ENCODE peak calls at places on chromosome 17, in seven cellular contexts. W is right lobe of liver, N is A549, X is gastrocnemius medialis, K is spleen, C is suprapubic skin, I is sigmoid colon. O is an unnamed sample.

GRCh38 chr17:42413464-42414040 is 9.5 kb downstream of the CAVIN1 start:
- DNase-seq in W (no peak), N (no peak), X (no peak), K (no peak), C (no peak), I (no peak), O (no peak)

GRCh38 chr17:882827-883585 is 96.6 kb downstream of the NXN start:
- DNase-seq in W (peak; percentile 73), N (no peak), X (peak; percentile 92), K (no peak), C (peak; percentile 74), I (peak; percentile 93), O (no peak)

GRCh38 chr17:45782889-45783592 is 1.1 kb upstream of the CRHR1 start:
- DNase-seq in W (no peak), N (peak; percentile 58), X (no peak), K (no peak), C (no peak), I (no peak), O (no peak)

GRCh38 chr17:17823433-17824118 is 13.2 kb downstream of the SREBF1 start:
- DNase-seq in W (peak; percentile 95), N (peak; percentile 90), X (peak; percentile 93), K (peak; percentile 95), C (peak; percentile 89), I (peak; percentile 96), O (peak; percentile 80)

GRCh38 chr17:57519199-57519598 is 225.9 kb downstream of the CCDC182 start:
- DNase-seq in W (no peak), N (peak; percentile 48), X (no peak), K (no peak), C (no peak), I (no peak), O (no peak)

GRCh38 chr17:41327411-41328120 is 12.1 kb upstream of the KRTAP17-1 start:
- DNase-seq in W (no peak), N (no peak), X (no peak), K (no peak), C (no peak), I (no peak), O (no peak)

GRCh38 chr17:77884967-77885641 is 73.4 kb upstream of the TNRC6C start:
- DNase-seq in W (no peak), N (no peak), X (no peak), K (peak; percentile 58), C (no peak), I (no peak), O (no peak)

GRCh38 chr17:82864721-82865240 is 25.0 kb upstream of the ZNF750 start:
- DNase-seq in W (no peak), N (no peak), X (no peak), K (no peak), C (no peak), I (no peak), O (no peak)

GRCh38 chr17:879546-879945 is 97.4 kb downstream of the MRM3 start:
- DNase-seq in W (peak; percentile 78), N (peak; percentile 85), X (peak; percentile 79), K (peak; percentile 79), C (peak; percentile 79), I (peak; percentile 86), O (peak; percentile 76)

GRCh38 chr17:58513913-58514794 is at the start of gene MTMR4:
- DNase-seq in W (peak; percentile 92), N (peak; percentile 62), X (peak; percentile 72), K (peak; percentile 94), C (peak; percentile 88), I (peak; percentile 92), O (peak; percentile 68)

GRCh38 chr17:79415365-79415764 is 195.5 kb downstream of the RBFOX3 start:
- DNase-seq in W (no peak), N (no peak), X (no peak), K (no peak), C (no peak), I (no peak), O (no peak)

GRCh38 chr17:42027961-42028790 is 8.3 kb downstream of the NKIRAS2 start:
- DNase-seq in W (no peak), N (peak; percentile 71), X (no peak), K (no peak), C (no peak), I (no peak), O (no peak)

GRCh38 chr17:40909351-40909750 is 24.3 kb upstream of the KRT20 start:
- DNase-seq in W (peak; percentile 58), N (peak; percentile 92), X (peak; percentile 67), K (peak; percentile 85), C (peak; percentile 88), I (peak; percentile 89), O (peak; percentile 86)

GRCh38 chr17:63751806-63752205 is 10.2 kb upstream of the STRADA start:
- DNase-seq in W (no peak), N (no peak), X (no peak), K (no peak), C (no peak), I (no peak), O (no peak)

GRCh38 chr17:32019228-32019627 is 12.0 kb downstream of the LRRC37B start:
- DNase-seq in W (no peak), N (no peak), X (no peak), K (no peak), C (no peak), I (no peak), O (no peak)

GRCh38 chr17:32020943-32021617 is 13.9 kb downstream of the LRRC37B start:
- DNase-seq in W (no peak), N (no peak), X (no peak), K (no peak), C (no peak), I (no peak), O (no peak)

GRCh38 chr17:32021618-32021955 is 14.4 kb downstream of the LRRC37B start:
- DNase-seq in W (no peak), N (no peak), X (no peak), K (no peak), C (no peak), I (no peak), O (no peak)

GRCh38 chr17:32015245-32016013 is 8.2 kb downstream of the LRRC37B start:
- DNase-seq in W (no peak), N (peak; percentile 26), X (peak; percentile 76), K (peak; percentile 18), C (no peak), I (no peak), O (no peak)

DNA sequence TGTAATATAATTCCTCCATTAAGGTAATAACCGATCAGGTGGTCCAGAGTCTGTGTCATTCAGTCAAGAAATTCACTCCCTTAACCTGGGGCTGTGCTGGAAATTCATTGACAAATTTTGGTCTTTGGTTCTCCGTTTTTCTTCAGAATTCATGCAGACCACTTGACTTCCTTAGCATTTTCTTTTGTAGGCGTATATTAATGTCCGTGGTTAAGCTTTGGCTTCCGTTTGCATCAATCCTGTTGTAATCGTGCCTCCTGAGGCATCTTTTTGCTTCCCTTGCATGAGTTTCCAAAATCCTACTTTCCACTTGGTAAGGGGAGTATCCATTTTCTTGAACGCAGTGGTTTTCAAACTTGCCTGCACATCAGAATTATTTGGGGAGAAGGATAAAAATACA is 9.0 kb downstream of the LRRC37B start:
- DNase-seq in W (no peak), N (no peak), X (no peak), K (no peak), C (no peak), I (no peak), O (no peak)
- H3K4me3 ChIP-seq in W (no peak overlapping the region), N (no peak overlapping the region), X (no peak overlapping the region), K (no peak overlapping the region), C (no peak overlapping the region), I (no peak overlapping the region), O (no peak overlapping the region)

DNA sequence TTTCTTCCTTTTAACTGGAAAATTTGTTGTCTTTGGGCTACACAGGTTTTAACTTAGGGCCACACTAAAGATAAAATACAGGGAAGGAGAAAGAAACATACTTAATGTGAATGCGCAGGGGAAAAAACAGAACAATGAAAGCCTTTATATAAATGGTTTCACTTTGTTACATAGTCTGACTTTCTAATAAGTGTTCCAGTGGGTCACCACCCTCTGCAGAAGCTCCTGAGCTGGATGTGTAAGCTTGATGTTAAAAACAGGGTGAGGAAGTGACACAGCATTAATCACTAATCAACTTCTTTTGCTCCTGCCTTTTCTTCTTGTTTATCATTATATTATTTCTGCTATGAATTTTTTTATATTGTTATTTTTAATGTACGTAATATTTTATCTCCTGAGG is 445.6 kb upstream of the CA10 start:
- DNase-seq in W (no peak), N (no peak), X (no peak), K (no peak), C (no peak), I (no peak), O (no peak)
- TF ChIP-seq CTCF in W (no peak), N (no peak), X (no peak), K (no peak), C (no peak), I (no peak), O (no peak)

DNA sequence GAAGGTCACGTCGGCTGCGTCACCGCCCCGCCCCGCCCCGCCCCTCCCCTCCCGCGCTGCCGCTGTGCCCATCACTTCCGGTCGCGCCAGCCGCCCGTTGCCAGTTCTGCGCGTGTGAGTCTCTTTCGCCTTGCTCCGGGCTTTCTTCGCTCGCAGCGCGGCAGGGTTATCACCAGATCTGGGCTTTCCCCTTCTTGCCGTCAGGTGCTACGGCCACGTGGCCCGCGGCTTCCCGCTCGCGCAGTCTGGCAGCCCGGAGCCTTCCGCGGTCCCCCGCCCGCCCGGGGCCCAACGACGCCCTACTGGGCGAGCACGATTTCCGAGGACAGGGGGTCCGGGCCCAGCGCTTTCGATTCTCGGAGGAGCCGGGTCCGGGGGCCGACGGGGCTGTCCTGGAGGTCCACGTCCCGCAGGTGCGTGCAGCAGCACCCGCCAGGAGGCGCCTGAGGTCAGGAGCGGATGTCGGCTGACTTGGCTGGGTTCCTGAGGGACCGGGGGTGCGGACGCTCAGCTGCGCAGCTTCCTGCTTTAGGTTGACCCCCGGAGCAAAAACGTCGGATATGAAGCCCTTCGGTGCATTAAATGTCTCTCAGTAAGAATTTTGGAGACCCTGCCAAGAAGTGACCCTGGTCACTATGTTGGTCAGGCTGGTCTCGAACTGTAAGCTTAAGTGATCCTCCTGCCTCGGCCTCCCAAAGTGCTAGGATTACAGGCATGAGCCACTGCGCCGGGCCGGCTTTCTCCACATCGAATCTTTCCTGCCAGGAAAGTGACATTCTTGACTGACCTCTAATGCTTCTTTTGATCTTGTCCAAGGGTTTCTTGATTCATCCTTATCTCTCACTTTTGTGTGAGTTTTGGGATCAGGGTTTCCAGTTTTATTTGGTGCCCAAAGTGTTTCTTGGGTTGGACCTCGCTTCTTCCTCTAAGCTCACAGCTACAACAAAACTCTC is at the start of gene METTL23:
- DNase-seq in W (peak; percentile 89), N (peak; percentile 81), X (peak; percentile 87), K (peak; percentile 97), C (peak; percentile 92), I (peak; percentile 95), O (peak; percentile 97)
- TF ChIP-seq POLR2A in W (no peak), N (peak; percentile 74), X (peak; percentile 77), K (no peak), C (no peak), I (no peak), O (no peak)

GRCh38 chr17:81551458-81552243 is 502 bp downstream of the FAAP100 start:
- DNase-seq in W (peak; percentile 75), N (peak; percentile 46), X (peak; percentile 37), K (peak; percentile 85), C (no peak), I (no peak), O (no peak)

GRCh38 chr17:81556175-81556691 is 4.1 kb upstream of the FAAP100 start:
- DNase-seq in W (no peak), N (peak; percentile 64), X (peak; percentile 81), K (no peak), C (no peak), I (no peak), O (no peak)

GRCh38 chr17:81552244-81553017 is at the start of gene FAAP100:
- DNase-seq in W (peak; percentile 86), N (peak; percentile 89), X (peak; percentile 71), K (peak; percentile 95), C (peak; percentile 84), I (peak; percentile 85), O (peak; percentile 95)

GRCh38 chr17:81553018-81553615 is 964 bp upstream of the FAAP100 start:
- DNase-seq in W (no peak), N (peak; percentile 92), X (peak; percentile 69), K (peak; percentile 90), C (peak; percentile 82), I (peak; percentile 81), O (peak; percentile 72)

GRCh38 chr17:81553616-81554181 is 1.5 kb upstream of the FAAP100 start:
- DNase-seq in W (no peak), N (peak; percentile 71), X (peak; percentile 53), K (no peak), C (no peak), I (no peak), O (peak; percentile 28)
- H3K4me3 ChIP-seq in W (peak overlapping the region; percentile 94), N (peak overlapping the region; percentile 86), X (peak overlapping the region; percentile 86), K (peak overlapping the region; percentile 93), C (peak overlapping the region; percentile 99), I (peak overlapping the region; percentile 84), O (no peak overlapping the region)

O was measured in lower leg skin.